ENCODE peak calls at places on chromosomes 11 and 22, in eight cellular contexts. P is IMR-90, B is BE2C, D is RWPE1, V is esophagus squamous epithelium, R is NB4, G is endothelial cell, L is fibroblast of mammary gland. Z is an unnamed sample.
A peak's percentile ranks its signal among the peaks of the same experiment; 100 is the strongest.

GRCh38 chr11:83472328-83472727 is 186.2 kb upstream of the CCDC90B start:
- DNase-seq in L (no peak), B (no peak), V (no peak), P (no peak), D (no peak), R (no peak), G (no peak), Z (no peak)

GRCh38 chr11:123392813-123393212 is 37.3 kb upstream of the GRAMD1B start:
- DNase-seq in P (no peak), L (no peak), D (no peak), B (no peak), V (no peak), G (no peak), R (no peak), Z (no peak)

GRCh38 chr11:102564110-102564509 is 33.6 kb upstream of the MMP7 start:
- DNase-seq in V (no peak), D (peak; percentile 92), G (no peak), L (peak; percentile 83), B (no peak), R (peak; percentile 46), P (peak; percentile 88), Z (no peak)

GRCh38 chr11:23406131-23406819 is 546.0 kb upstream of the CCDC179 start:
- DNase-seq in P (no peak), R (no peak), V (no peak), G (no peak), B (no peak), L (no peak), D (no peak), Z (no peak)

GRCh38 chr11:44749160-44749559 is 22.4 kb downstream of the TSPAN18 start:
- DNase-seq in G (no peak), V (no peak), D (no peak), P (no peak), B (no peak), L (no peak), R (no peak), Z (no peak)

GRCh38 chr11:59216654-59217640 is 4.2 kb upstream of the MPEG1 start:
- DNase-seq in G (no peak), V (no peak), B (no peak), L (peak; percentile 86), R (peak; percentile 62), P (peak; percentile 67), D (peak; percentile 57), Z (no peak)

GRCh38 chr11:47788181-47788580 is 21.0 kb upstream of the FNBP4 start:
- DNase-seq in B (no peak), V (no peak), L (peak; percentile 63), P (peak; percentile 24), R (no peak), D (no peak), G (no peak), Z (no peak)

GRCh38 chr11:66069715-66070603 is at the start of gene PACS1:
- DNase-seq in D (peak; percentile 66), P (peak; percentile 73), L (peak; percentile 70), V (no peak), R (peak; percentile 74), B (peak; percentile 72), G (peak; percentile 92), Z (peak; percentile 78)

GRCh38 chr22:34688825-34689224 is 377.1 kb upstream of the ISX start:
- DNase-seq in V (no peak), D (no peak), B (no peak), G (no peak), R (no peak), P (no peak), L (no peak), Z (no peak)

GRCh38 chr22:33521879-33522665 is 398.2 kb downstream of the LARGE1 start:
- DNase-seq in R (no peak), G (no peak), D (no peak), B (no peak), P (no peak), V (no peak), L (no peak), Z (no peak)

GRCh38 chr22:33518405-33518804 is 401.9 kb downstream of the LARGE1 start:
- DNase-seq in D (no peak), P (no peak), R (no peak), L (no peak), G (no peak), B (no peak), V (no peak), Z (no peak)

GRCh38 chr22:33520904-33521780 is 399.1 kb downstream of the LARGE1 start:
- DNase-seq in G (no peak), V (no peak), R (no peak), B (no peak), L (no peak), D (no peak), P (no peak), Z (no peak)

GRCh38 chr22:33519974-33520903 is 400.0 kb downstream of the LARGE1 start:
- DNase-seq in D (no peak), P (no peak), V (no peak), L (no peak), G (no peak), R (no peak), B (no peak), Z (no peak)

DNA sequence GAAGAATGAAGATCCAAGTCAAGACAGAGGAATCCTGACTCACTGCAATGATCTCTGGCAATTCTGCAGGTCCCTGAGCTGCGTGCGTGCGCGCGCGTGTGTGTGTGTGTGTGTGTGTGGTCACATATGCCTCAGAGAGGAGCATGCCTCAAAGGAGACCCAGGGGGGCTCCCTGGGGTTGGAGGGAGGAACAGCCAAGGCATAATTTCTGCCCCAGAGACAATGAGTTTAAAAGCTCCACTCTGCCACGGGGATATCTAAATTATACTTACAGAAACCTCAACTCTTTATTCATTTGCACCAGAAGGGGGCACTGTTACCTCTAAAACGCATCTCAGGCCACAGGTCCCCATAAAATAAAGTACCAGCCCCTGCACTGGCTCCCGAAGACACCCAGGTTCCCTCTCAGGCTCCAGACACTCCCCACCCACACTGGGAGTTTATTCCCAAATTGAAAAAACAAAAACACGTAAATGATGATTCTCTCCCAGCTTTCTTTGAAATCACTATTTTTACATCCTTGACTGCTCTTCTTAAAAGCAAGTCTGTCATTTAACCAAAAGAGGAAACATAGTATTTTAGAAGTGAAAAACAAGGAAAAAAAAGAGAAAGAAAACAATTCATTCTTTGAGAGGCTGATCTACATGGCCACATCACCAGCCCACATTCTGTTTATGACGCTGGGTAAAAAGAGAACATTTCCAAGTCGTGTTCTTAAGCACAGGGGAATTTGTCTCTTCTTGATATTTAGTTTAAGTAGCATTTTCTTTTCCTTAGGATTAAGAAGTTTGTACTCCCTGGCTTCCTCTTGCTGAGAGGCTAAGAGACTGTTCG is 400.9 kb downstream of the LARGE1 start:
- DNase-seq in L (peak; percentile 62), R (peak; percentile 73), D (no peak), V (no peak), G (peak; percentile 46), B (no peak), P (peak; percentile 61), Z (peak; percentile 42)
- TF ChIP-seq CTCF in L (peak; percentile 51), R (peak; percentile 27), D (no peak), V (peak; percentile 49), G (peak; percentile 64), B (peak; percentile 24), P (peak; percentile 73), Z (peak; percentile 76)

DNA sequence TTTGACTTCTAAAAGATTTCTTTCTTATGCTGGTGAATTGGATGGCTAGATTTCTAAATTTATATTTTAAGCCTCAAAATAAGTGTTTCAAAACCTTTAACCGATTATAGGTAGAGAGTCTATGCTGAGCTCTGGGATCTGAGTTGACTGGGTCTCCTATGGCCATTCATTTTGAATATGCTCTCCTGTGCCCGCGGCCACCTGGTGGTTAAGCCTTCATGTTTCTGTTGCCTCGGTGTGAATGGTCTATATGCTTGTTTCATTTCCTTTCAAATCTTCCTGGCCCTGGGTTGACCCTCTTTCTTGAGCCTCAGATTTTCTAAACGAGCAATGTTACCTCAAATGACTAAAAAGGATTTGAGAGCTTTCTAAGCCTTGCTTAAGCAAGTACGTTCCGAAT is 789.3 kb upstream of the KIRREL3 start:
- DNase-seq in R (peak; percentile 29), V (no peak), L (no peak), D (peak; percentile 11), B (peak; percentile 22), P (peak; percentile 1), G (peak; percentile 59), Z (peak; percentile 71)
- TF ChIP-seq CTCF in R (peak; percentile 17), V (no peak), L (no peak), D (no peak), B (peak; percentile 31), P (no peak), G (peak; percentile 58), Z (peak; percentile 77)

GRCh38 chr11:130608267-130608666 is 159.8 kb downstream of the ADAMTS15 start:
- DNase-seq in B (no peak), R (no peak), V (no peak), D (no peak), G (no peak), P (no peak), L (no peak), Z (no peak)

GRCh38 chr11:130612291-130612802 is 163.9 kb downstream of the ADAMTS15 start:
- DNase-seq in D (peak; percentile 41), L (peak; percentile 42), P (peak; percentile 73), B (no peak), G (no peak), V (no peak), R (no peak), Z (no peak)

GRCh38 chr11:130611791-130612251 is 163.4 kb downstream of the ADAMTS15 start:
- DNase-seq in D (peak; percentile 69), P (peak; percentile 88), G (no peak), R (no peak), V (no peak), L (peak; percentile 83), B (no peak), Z (no peak)

GRCh38 chr11:130606781-130607511 is 158.5 kb downstream of the ADAMTS15 start:
- DNase-seq in V (no peak), G (no peak), P (peak; percentile 31), R (no peak), D (no peak), L (peak; percentile 77), B (no peak), Z (no peak)

DNA sequence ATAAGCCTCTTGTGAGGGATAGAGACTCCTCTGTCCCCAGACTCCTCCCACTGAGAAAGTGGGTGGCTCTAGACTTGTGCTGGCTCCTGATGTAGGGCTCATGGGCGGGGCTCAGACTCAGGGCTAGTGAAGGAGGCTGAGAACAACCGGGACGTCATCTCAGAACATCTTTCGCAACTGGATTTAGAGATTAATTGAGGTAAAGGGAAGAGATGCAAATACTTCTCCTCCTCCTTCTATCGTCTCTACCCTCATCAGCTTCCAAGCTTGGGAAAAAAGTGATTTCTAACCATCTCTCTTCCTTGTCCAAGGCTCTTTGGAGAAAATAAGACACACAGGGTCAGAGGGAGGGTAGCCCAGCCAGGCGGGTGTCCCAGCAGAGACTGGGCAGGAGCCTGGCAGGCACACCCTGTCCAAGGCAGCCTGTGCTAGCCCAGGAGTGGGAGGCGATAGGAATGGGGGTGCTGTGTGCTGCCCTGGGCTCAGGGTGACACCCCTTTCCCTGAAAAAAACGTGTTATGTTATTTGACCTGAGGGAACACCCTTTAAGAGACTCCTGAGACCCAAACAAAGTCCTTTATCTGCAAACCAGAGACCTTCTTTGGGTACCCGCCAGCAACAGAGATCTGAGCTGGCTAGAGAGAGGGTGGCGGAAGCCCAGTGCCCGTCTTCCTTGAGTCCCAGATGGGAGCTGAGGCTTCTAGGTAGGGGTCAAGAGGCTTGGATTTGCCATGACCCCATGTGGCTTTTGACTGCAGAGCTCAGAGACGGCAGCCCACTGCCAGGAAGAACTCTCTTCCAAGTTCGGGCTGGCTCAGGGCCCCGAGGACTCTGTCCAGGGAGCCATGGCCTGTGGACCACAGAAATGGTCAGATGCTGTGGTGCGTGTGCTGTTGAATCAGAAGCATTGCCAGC is 160.9 kb downstream of the ADAMTS15 start:
- DNase-seq in R (peak; percentile 52), L (peak; percentile 97), D (peak; percentile 50), G (no peak), P (no peak), V (no peak), B (no peak), Z (no peak)
- TF ChIP-seq CTCF in R (no peak), L (no peak), D (no peak), G (no peak), P (no peak), V (no peak), B (no peak), Z (no peak)

GRCh38 chr11:105861225-105861624 is 160.8 kb downstream of the MSANTD4 start:
- DNase-seq in G (no peak), B (no peak), L (no peak), V (no peak), R (no peak), D (no peak), P (peak; percentile 6), Z (no peak)
- TF ChIP-seq CTCF in G (no peak), B (peak; percentile 71), L (peak; percentile 14), V (no peak), R (no peak), D (no peak), P (peak; percentile 41), Z (no peak)